ENCODE peak calls at places on chromosomes 4 and X, in nine cellular contexts. Y, D, T, M, K, W, L, N and X are unnamed samples.

GRCh38 chr4:13170131-13170530 is 314.0 kb downstream of the RAB28 start:
- DNase-seq in K (no peak), N (no peak), T (no peak), M (no peak), L (no peak), Y (no peak), D (no peak), W (no peak), X (no peak)

GRCh38 chrX:2578864-2579263 is 78.1 kb upstream of the DHRSX start:
- DNase-seq in K (no peak), M (no peak), D (no peak), N (no peak), T (no peak), Y (no peak), L (no peak), W (no peak), X (no peak)

GRCh38 chrX:138858438-138858837 is 146.9 kb upstream of the FGF13 start:
- DNase-seq in N (no peak), T (no peak), K (no peak), Y (no peak), M (no peak), W (no peak), D (no peak), L (peak; percentile 76), X (no peak)

GRCh38 chrX:109374276-109374960 is 107.5 kb downstream of the GUCY2F start:
- DNase-seq in N (no peak), T (no peak), D (no peak), Y (no peak), K (peak; percentile 8), M (no peak), W (no peak), L (peak; percentile 3), X (no peak)

GRCh38 chrX:154378059-154378798 is 866 bp upstream of the EMD start:
- DNase-seq in K (peak; percentile 70), Y (peak; percentile 68), N (no peak), L (peak; percentile 45), D (peak; percentile 61), W (peak; percentile 52), T (no peak), M (no peak), X (no peak)

GRCh38 chrX:38514014-38514854 is 47.1 kb upstream of the TSPAN7 start:
- DNase-seq in D (no peak), K (no peak), L (no peak), W (no peak), T (no peak), M (no peak), Y (no peak), N (no peak), X (no peak)

GRCh38 chrX:22314692-22315091 is 42.0 kb downstream of the CBLL2 start:
- DNase-seq in K (peak; percentile 42), T (no peak), N (no peak), W (no peak), M (no peak), Y (no peak), L (peak; percentile 23), D (no peak), X (no peak)

GRCh38 chrX:19904778-19905367 is 17.5 kb upstream of the SH3KBP1 start:
- DNase-seq in D (no peak), T (no peak), W (no peak), M (no peak), K (peak; percentile 24), L (peak; percentile 84), N (no peak), Y (peak; percentile 25), X (no peak)

GRCh38 chr4:124753941-124754581 is 41.5 kb upstream of the ANKRD50 start:
- DNase-seq in Y (no peak), L (peak; percentile 62), D (no peak), M (no peak), T (no peak), N (no peak), K (no peak), W (no peak), X (no peak)

GRCh38 chr4:10721616-10722015 is 37.0 kb upstream of the CLNK start:
- DNase-seq in K (no peak), Y (no peak), D (no peak), M (no peak), W (no peak), L (no peak), N (no peak), T (no peak), X (no peak)

GRCh38 chr4:157957905-157958304 is 214.9 kb downstream of the GASK1B start:
- DNase-seq in M (no peak), W (no peak), L (no peak), D (no peak), T (no peak), N (no peak), Y (no peak), K (no peak), X (no peak)

GRCh38 chr4:3679071-3679825 is 86.9 kb upstream of the ADRA2C start:
- DNase-seq in L (no peak), M (no peak), D (no peak), W (peak; percentile 4), T (no peak), N (no peak), K (no peak), Y (no peak), X (no peak)

GRCh38 chr4:67680568-67681222 is 20.3 kb downstream of the UBA6 start:
- DNase-seq in M (no peak), Y (no peak), D (no peak), W (no peak), N (no peak), T (no peak), K (no peak), L (peak; percentile 25), X (no peak)

GRCh38 chrX:30835373-30835772 is 53.7 kb downstream of the TAB3 start:
- DNase-seq in N (no peak), T (no peak), K (no peak), W (no peak), Y (no peak), M (no peak), D (no peak), L (no peak), X (no peak)

GRCh38 chr4:75011131-75011795 is 78.3 kb downstream of the PARM1 start:
- DNase-seq in N (no peak), T (no peak), D (no peak), M (no peak), L (peak; percentile 72), K (no peak), W (no peak), Y (no peak), X (no peak)

DNA sequence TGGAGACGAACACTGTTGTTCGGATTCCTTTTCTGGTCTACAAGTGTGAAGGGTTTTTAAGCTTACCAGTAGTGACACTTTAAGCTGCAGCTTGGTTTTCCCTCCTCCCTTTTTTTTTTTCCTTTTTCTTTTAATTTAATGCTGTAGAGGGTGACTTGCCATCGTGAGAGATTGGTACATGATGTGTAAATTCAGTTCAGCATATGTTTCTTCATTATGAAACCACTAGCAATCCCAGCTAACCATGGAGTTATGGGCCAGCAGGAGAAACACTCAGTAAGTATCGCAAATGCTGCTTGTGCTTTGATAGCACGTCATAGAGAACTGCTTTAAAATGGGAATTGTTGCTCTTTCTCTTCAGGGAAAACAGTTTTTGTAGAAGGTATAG is 165.1 kb downstream of the RAPGEF2 start:
- DNase-seq in T (no peak), D (no peak), N (no peak), K (no peak), Y (no peak), M (no peak), W (no peak), L (no peak), X (no peak)
- H3K4me1 ChIP-seq in T (peaks cover 56% of the 10 kb centered on the region), D (no peaks in the 10 kb centered on the region), N (no peaks in the 10 kb centered on the region), K (peaks cover 49% of the 10 kb centered on the region), Y (peaks cover 95% of the 10 kb centered on the region), M (peaks cover 44% of the 10 kb centered on the region), W (peaks cover 48% of the 10 kb centered on the region), L (peaks cover 3% of the 10 kb centered on the region), X (no peaks in the 10 kb centered on the region)

GRCh38 chrX:119500061-119500800 is 32.0 kb downstream of the SLC25A5 start:
- DNase-seq in T (no peak), Y (no peak), M (no peak), D (no peak), N (no peak), K (no peak), L (no peak), W (no peak), X (no peak)

GRCh38 chrX:119502727-119503483 is 34.7 kb downstream of the SLC25A5 start:
- DNase-seq in K (peak; percentile 1), W (no peak), N (no peak), T (no peak), L (peak; percentile 86), Y (no peak), D (peak; percentile 85), M (no peak), X (no peak)

GRCh38 chrX:119505945-119506344 is 37.7 kb downstream of the SLC25A5 start:
- DNase-seq in N (no peak), M (no peak), T (no peak), K (no peak), D (peak; percentile 38), Y (no peak), W (no peak), L (no peak), X (no peak)

GRCh38 chrX:119501511-119502148 is 33.4 kb downstream of the SLC25A5 start:
- DNase-seq in T (no peak), N (no peak), M (no peak), D (no peak), W (no peak), K (no peak), Y (no peak), L (peak; percentile 47), X (no peak)

DNA sequence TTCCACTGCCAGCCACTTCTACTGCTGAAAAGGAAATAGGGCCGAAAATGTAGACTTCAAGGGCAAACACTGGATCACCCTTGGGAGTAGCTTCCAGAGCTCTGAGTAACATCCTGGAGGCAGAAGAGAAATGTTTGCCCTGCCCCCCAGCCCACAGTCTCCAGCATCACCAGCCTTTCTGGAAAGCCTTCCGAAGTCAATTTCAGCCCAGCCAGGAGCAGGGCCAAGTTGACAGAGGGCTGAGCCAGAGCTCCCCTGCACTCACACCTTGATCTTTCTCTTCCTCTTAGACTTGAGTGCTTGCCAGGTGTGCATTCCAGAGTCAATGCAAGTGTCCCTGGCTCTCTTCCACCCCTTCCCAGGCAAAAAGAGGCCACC is 35.2 kb downstream of the SLC25A5 start:
- DNase-seq in L (peak; percentile 93), T (no peak), W (no peak), M (no peak), Y (no peak), N (no peak), K (peak; percentile 59), D (peak; percentile 47), X (no peak)
- H3K27me3 ChIP-seq in L (no peaks in the 10 kb centered on the region), T (no peaks in the 10 kb centered on the region), W (no peaks in the 10 kb centered on the region), M (no peaks in the 10 kb centered on the region), Y (no peaks in the 10 kb centered on the region), N (no peaks in the 10 kb centered on the region), K (no peaks in the 10 kb centered on the region), D (no peaks in the 10 kb centered on the region), X (no peaks in the 10 kb centered on the region)

GRCh38 chr4:140813804-140814203 is 57.6 kb upstream of the TBC1D9 start:
- DNase-seq in K (no peak), L (no peak), Y (no peak), T (no peak), W (no peak), D (no peak), N (no peak), M (no peak), X (no peak)
- H3K4me1 ChIP-seq in K (no peaks in the 10 kb centered on the region), L (no peaks in the 10 kb centered on the region), Y (no peaks in the 10 kb centered on the region), T (peaks cover 6% of the 10 kb centered on the region), W (no peaks in the 10 kb centered on the region), D (no peaks in the 10 kb centered on the region), N (peaks cover 7% of the 10 kb centered on the region), M (no peaks in the 10 kb centered on the region), X (no peaks in the 10 kb centered on the region)

DNA sequence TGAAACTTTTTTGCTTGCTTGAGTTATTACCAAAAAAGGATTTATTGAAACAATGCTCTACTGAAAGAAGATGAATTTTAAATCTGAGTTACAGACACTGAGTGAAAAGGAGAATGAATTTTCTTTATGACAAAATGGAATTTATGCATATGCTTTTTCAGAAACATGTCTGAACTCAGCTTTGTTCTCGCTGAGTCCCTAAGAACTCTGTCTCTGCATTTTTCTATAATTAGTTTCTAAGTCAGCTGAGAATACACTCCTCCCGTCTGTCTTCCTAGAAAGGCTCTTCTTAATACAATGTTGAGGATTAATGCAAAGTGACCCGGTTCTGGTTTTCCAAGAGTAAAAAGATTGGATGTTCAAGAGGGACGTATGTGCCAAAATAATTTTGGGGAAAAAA is 463.5 kb downstream of the NKX6-1 start:
- DNase-seq in T (no peak), N (no peak), W (no peak), L (no peak), M (no peak), Y (no peak), K (no peak), D (no peak), X (no peak)
- H3K27me3 ChIP-seq in T (no peaks in the 10 kb centered on the region), N (no peaks in the 10 kb centered on the region), W (no peaks in the 10 kb centered on the region), L (no peaks in the 10 kb centered on the region), M (no peaks in the 10 kb centered on the region), Y (no peaks in the 10 kb centered on the region), K (no peaks in the 10 kb centered on the region), D (no peaks in the 10 kb centered on the region), X (no peaks in the 10 kb centered on the region)